ENCODE peak calls at places on chromosomes 3 and 15, in six cellular contexts. P, G, T, E, K and J are unnamed samples.

GRCh38 chr3:190385835-190386688 is 1.9 kb upstream of the CLDN16 start:
- DNase-seq in T (peak), E (peak), P (no peak), K (no peak), G (no peak), J (peak)

GRCh38 chr3:12544652-12545472 is 437 bp downstream of the MKRN2OS start:
- DNase-seq in E (no peak), G (no peak), K (no peak), T (no peak), P (no peak), J (peak)

GRCh38 chr15:79091204-79091867 is 756 bp upstream of the RASGRF1 start:
- DNase-seq in E (peak), P (no peak), K (no peak), G (no peak), T (no peak), J (no peak)

GRCh38 chr3:139794469-139795265 is 116.9 kb upstream of the NMNAT3 start:
- DNase-seq in P (no peak), E (peak), T (no peak), G (no peak), K (no peak), J (no peak)

GRCh38 chr3:136699271-136699828 is 52.8 kb downstream of the STAG1 start:
- DNase-seq in P (no peak), G (no peak), K (no peak), T (no peak), E (no peak), J (no peak)

GRCh38 chr15:31212956-31213694 is 111.6 kb upstream of the TRPM1 start:
- DNase-seq in T (no peak), E (no peak), P (no peak), K (no peak), G (no peak), J (no peak)

GRCh38 chr15:73839699-73840098 is 33.7 kb upstream of the TBC1D21 start:
- DNase-seq in K (no peak), G (no peak), E (no peak), P (no peak), T (no peak), J (no peak)

GRCh38 chr3:23601020-23601822 is 204.5 kb upstream of the UBE2E1 start:
- DNase-seq in K (no peak), T (no peak), G (no peak), E (no peak), P (no peak), J (no peak)

GRCh38 chr15:99409097-99409473 is 156.7 kb upstream of the MEF2A start:
- DNase-seq in P (peak), K (no peak), G (no peak), E (peak), T (peak), J (peak)

GRCh38 chr3:164452707-164453106 is 625.6 kb downstream of the SI start:
- DNase-seq in K (no peak), E (no peak), T (no peak), P (no peak), G (no peak), J (no peak)

GRCh38 chr3:10365791-10366190 is 44.9 kb upstream of the SEC13 start:
- DNase-seq in G (no peak), T (no peak), E (no peak), K (no peak), P (no peak), J (no peak)

GRCh38 chr3:149820183-149820582 is 7.2 kb downstream of the RNF13 start:
- DNase-seq in T (no peak), E (no peak), P (no peak), G (no peak), K (no peak), J (peak)

GRCh38 chr15:99718421-99718820 is 14.8 kb downstream of the LYSMD4 start:
- DNase-seq in G (no peak), E (no peak), K (no peak), T (no peak), P (no peak), J (no peak)

GRCh38 chr3:139506792-139507191 is 30.5 kb upstream of the RBP2 start:
- DNase-seq in G (no peak), T (no peak), P (no peak), K (no peak), E (no peak), J (peak)

GRCh38 chr15:52103217-52104207 is 9.1 kb downstream of the BCL2L10 start:
- DNase-seq in T (peak), P (peak), E (peak), K (no peak), G (no peak), J (peak)